ENCODE peak calls at places on chromosomes 5 and 9, in seven cellular contexts. F is stomach, R is fibroblast of mammary gland, P is HFF-Myc, J is lower lobe of right lung, C is Peyer's patch, S is hepatocyte. B is an unnamed sample.
A peak's percentile ranks its signal among the peaks of the same experiment; 100 is the strongest.

GRCh38 chr9:88532320-88532719 is 2.7 kb upstream of the NXNL2 start:
- DNase-seq in F (no peak), R (peak; percentile 58), P (no peak), J (peak; percentile 60), C (no peak), S (peak; percentile 66), B (no peak)

GRCh38 chr9:136840877-136841645 is 1.2 kb upstream of the AJM1 start:
- DNase-seq in F (peak; percentile 86), R (peak; percentile 37), P (no peak), J (no peak), C (peak; percentile 87), S (peak; percentile 88), B (peak; percentile 62)

GRCh38 chr5:88806338-88806737 is 76.6 kb downstream of the MEF2C start:
- DNase-seq in F (no peak), R (no peak), P (no peak), J (no peak), C (no peak), S (no peak), B (no peak)

GRCh38 chr5:126645132-126645531 is 44.4 kb downstream of the PHAX start:
- DNase-seq in F (no peak), R (peak; percentile 23), P (no peak), J (no peak), C (no peak), S (no peak), B (no peak)

GRCh38 chr9:137960496-137960895 is 82.9 kb downstream of the CACNA1B start:
- DNase-seq in F (peak; percentile 23), R (no peak), P (no peak), J (no peak), C (peak; percentile 37), S (no peak), B (no peak)

GRCh38 chr9:80467632-80468031 is 895.9 kb downstream of the TLE4 start:
- DNase-seq in F (no peak), R (peak; percentile 8), P (no peak), J (no peak), C (no peak), S (no peak), B (no peak)

GRCh38 chr5:4027335-4027734 is 431.7 kb downstream of the IRX1 start:
- DNase-seq in F (no peak), R (no peak), P (no peak), J (no peak), C (no peak), S (no peak), B (no peak)

GRCh38 chr9:36040271-36040925 is 3.7 kb downstream of the RECK start:
- DNase-seq in F (no peak), R (no peak), P (no peak), J (no peak), C (no peak), S (no peak), B (no peak)

GRCh38 chr5:141753971-141754713 is 72.1 kb upstream of the ARAP3 start:
- DNase-seq in F (peak; percentile 29), R (peak; percentile 35), P (no peak), J (no peak), C (no peak), S (peak; percentile 54), B (peak; percentile 55)

GRCh38 chr9:115058684-115059315 is 59.2 kb downstream of the TNC start:
- DNase-seq in F (no peak), R (peak; percentile 83), P (no peak), J (no peak), C (no peak), S (no peak), B (no peak)

GRCh38 chr5:142548739-142549275 is 137.1 kb downstream of the FGF1 start:
- DNase-seq in F (peak; percentile 36), R (peak; percentile 97), P (peak; percentile 92), J (no peak), C (peak; percentile 53), S (peak; percentile 91), B (peak; percentile 66)

GRCh38 chr9:105069285-105070065 is 141.5 kb upstream of the ABCA1 start:
- DNase-seq in F (no peak), R (no peak), P (no peak), J (no peak), C (no peak), S (no peak), B (no peak)

GRCh38 chr9:87441251-87441650 is 56.4 kb upstream of the DAPK1 start:
- DNase-seq in F (no peak), R (peak; percentile 58), P (no peak), J (no peak), C (no peak), S (no peak), B (no peak)

GRCh38 chr5:123138774-123139173 is 49.7 kb downstream of the PRDM6 start:
- DNase-seq in F (no peak), R (no peak), P (no peak), J (no peak), C (no peak), S (no peak), B (no peak)

GRCh38 chr5:150288361-150288760 is 1.2 kb downstream of the CAMK2A start:
- DNase-seq in F (no peak), R (no peak), P (no peak), J (no peak), C (no peak), S (no peak), B (no peak)

GRCh38 chr9:17637229-17637628 is 58.4 kb downstream of the SH3GL2 start:
- DNase-seq in F (no peak), R (no peak), P (no peak), J (no peak), C (no peak), S (no peak), B (no peak)

GRCh38 chr9:17631396-17631795 is 52.5 kb downstream of the SH3GL2 start:
- DNase-seq in F (no peak), R (no peak), P (no peak), J (no peak), C (no peak), S (no peak), B (no peak)

GRCh38 chr9:17635115-17635890 is 56.4 kb downstream of the SH3GL2 start:
- DNase-seq in F (no peak), R (no peak), P (no peak), J (no peak), C (no peak), S (no peak), B (no peak)

GRCh38 chr9:17630531-17630949 is 51.7 kb downstream of the SH3GL2 start:
- DNase-seq in F (no peak), R (no peak), P (peak; percentile 81), J (no peak), C (no peak), S (no peak), B (no peak)

DNA sequence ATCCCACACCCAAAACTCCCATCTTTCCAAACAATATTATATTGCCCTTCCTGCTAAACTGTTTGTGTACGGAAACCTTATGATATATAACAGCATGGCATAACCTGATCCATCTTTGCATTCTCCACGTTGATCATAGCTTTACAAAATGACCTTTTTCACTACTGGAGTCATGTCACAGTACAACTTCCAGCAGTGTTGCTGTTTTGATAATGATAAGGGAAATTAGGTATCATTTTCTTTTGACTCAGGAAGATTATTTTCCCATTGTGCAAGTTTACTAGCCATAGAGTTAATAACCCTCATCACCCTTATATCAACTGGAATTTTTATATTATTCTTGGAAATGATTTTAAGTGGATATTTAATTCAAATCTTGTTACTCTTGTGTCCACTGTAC is 57.5 kb downstream of the SH3GL2 start:
- DNase-seq in F (no peak), R (no peak), P (no peak), J (no peak), C (no peak), S (no peak), B (no peak)
- TF ChIP-seq CTCF in F (no peak), R (no peak), P (no peak), J (no peak), C (no peak), S (no peak), B (no peak)

GRCh38 chr9:131274674-131275331 is 1.5 kb downstream of the FAM78A start:
- DNase-seq in F (no peak), R (no peak), P (no peak), J (peak; percentile 80), C (peak; percentile 82), S (no peak), B (peak; percentile 36)

GRCh38 chr9:131275332-131276106 is 791 bp downstream of the FAM78A start:
- DNase-seq in F (no peak), R (no peak), P (no peak), J (no peak), C (peak; percentile 76), S (no peak), B (peak; percentile 53)

GRCh38 chr9:131276891-131277672 is 772 bp upstream of the FAM78A start:
- DNase-seq in F (no peak), R (no peak), P (no peak), J (no peak), C (no peak), S (no peak), B (peak; percentile 51)

GRCh38 chr9:131277673-131278420 is 1.5 kb upstream of the FAM78A start:
- DNase-seq in F (peak; percentile 70), R (peak; percentile 70), P (peak; percentile 22), J (peak; percentile 80), C (peak; percentile 90), S (peak; percentile 88), B (peak; percentile 90)

DNA sequence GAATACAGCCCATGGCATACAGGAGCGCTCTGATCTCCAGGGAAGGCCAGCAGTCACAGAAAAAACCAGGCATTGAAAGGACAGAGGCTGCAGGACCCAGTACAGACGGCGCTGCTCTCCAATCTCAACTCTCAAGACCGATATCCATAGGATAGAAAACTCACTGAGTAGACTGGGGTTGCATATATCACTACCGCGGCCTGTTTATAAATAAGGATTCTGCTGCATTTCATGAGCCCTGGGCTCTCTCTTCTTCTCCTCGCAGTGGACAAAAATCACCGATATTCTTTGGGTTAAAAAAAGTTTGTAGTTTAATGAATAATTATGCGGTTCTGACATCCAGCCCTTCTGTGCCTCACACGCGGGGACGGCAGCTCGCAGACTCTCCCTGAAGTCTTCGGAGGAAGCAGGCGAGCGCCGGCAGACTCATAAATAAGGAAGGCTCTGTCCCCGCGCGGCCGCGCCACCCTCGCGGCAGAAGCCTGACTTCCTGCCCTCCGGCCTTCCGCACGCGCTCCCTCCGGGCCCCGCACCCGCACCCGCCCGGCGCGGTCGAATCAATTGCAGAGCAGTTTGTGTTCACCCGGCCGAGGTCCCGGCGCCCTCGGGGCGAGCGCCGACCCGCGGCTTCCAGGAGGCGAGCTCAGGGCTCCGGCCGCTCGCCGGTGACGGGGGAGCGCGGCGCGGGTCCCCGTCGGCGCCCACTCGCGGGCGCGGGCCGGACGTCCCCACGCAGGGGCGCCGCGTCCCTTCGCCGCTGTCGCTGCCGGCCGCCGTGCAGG is at the start of gene FAM78A:
- DNase-seq in F (peak; percentile 57), R (no peak), P (no peak), J (peak; percentile 89), C (peak; percentile 83), S (peak; percentile 35), B (peak; percentile 61)
- TF ChIP-seq CTCF in F (no peak), R (no peak), P (no peak), J (peak; percentile 13), C (no peak), S (no peak), B (peak; percentile 6)

GRCh38 chr5:81761970-81762369 is 11.1 kb upstream of the SSBP2 start:
- DNase-seq in F (no peak), R (no peak), P (no peak), J (no peak), C (no peak), S (no peak), B (no peak)
- TF ChIP-seq CTCF in F (no peak), R (no peak), P (no peak), J (no peak), C (no peak), S (no peak), B (no peak)

DNA sequence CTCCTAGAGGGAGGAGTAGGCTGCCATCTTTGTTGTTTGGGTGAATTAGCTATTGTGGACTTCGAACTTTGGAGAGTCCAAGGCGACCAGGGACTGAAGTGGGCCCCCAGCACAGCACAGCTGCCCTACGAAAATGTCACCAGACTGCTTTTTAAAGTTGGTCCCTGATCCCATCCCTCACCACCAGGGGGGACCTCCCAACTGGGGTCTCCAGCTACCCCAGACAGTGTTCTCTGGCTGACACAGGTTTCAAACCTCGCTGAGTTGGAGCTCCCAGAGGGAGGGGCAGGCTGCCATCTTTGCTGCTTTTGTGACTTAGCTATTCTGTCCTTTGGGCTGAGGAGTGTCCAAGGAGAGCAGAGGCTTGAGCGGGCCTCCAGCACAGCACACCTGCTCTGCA is 45.7 kb upstream of the ADRB2 start:
- DNase-seq in F (no peak), R (no peak), P (no peak), J (no peak), C (no peak), S (no peak), B (no peak)
- TF ChIP-seq CTCF in F (no peak), R (no peak), P (no peak), J (no peak), C (no peak), S (no peak), B (no peak)

B was measured in DND-41.